ENCODE peak calls at places on chromosomes 13 and 19, in nine cellular contexts. G is upper lobe of right lung, Q is astrocyte of the spinal cord, R is body of pancreas, S is lower leg skin, F is A549, Y is kidney epithelial cell, M is kidney, J is fibroblast of the aortic adventitia. P is an unnamed sample.

GRCh38 chr13:59931621-59932020 is 232.1 kb downstream of the DIAPH3 start:
- DNase-seq in G (no peak), Q (no peak), R (no peak), S (no peak), F (no peak), Y (no peak), M (no peak), J (no peak), P (no peak)

GRCh38 chr13:95485045-95485517 is 67.4 kb upstream of the CLDN10 start:
- DNase-seq in G (no peak), Q (peak), R (no peak), S (no peak), F (peak), Y (no peak), M (no peak), J (no peak), P (peak)

GRCh38 chr19:19399733-19400438 is 5.6 kb upstream of the GATAD2A start:
- DNase-seq in G (no peak), Q (no peak), R (no peak), S (no peak), F (no peak), Y (no peak), M (peak), J (peak), P (no peak)

GRCh38 chr19:45097776-45098520 is 5.0 kb downstream of the PPP1R37 start:
- DNase-seq in G (peak), Q (peak), R (peak), S (peak), F (peak), Y (peak), M (peak), J (peak), P (peak)

GRCh38 chr19:8332976-8333770 is 9.9 kb downstream of the KANK3 start:
- DNase-seq in G (peak), Q (no peak), R (no peak), S (no peak), F (no peak), Y (no peak), M (no peak), J (no peak), P (no peak)

GRCh38 chr13:34620073-34620858 is 321.8 kb upstream of the NBEA start:
- DNase-seq in G (no peak), Q (no peak), R (no peak), S (no peak), F (no peak), Y (no peak), M (no peak), J (no peak), P (no peak)

GRCh38 chr13:110149036-110149435 is 157.9 kb downstream of the COL4A1 start:
- DNase-seq in G (no peak), Q (peak), R (no peak), S (no peak), F (no peak), Y (no peak), M (no peak), J (peak), P (no peak)

GRCh38 chr19:6833166-6833790 is 54.1 kb upstream of the ADGRE1 start:
- DNase-seq in G (no peak), Q (no peak), R (no peak), S (no peak), F (no peak), Y (no peak), M (no peak), J (no peak), P (no peak)

GRCh38 chr19:3250675-3251074 is 26.2 kb downstream of the CELF5 start:
- DNase-seq in G (no peak), Q (no peak), R (peak), S (no peak), F (peak), Y (no peak), M (no peak), J (peak), P (peak)

GRCh38 chr19:55559684-55560083 is 14.3 kb upstream of the SBK3 start:
- DNase-seq in G (no peak), Q (no peak), R (no peak), S (no peak), F (no peak), Y (no peak), M (no peak), J (no peak), P (no peak)

GRCh38 chr13:94419304-94419943 is 60.1 kb downstream of the DCT start:
- DNase-seq in G (no peak), Q (peak), R (no peak), S (no peak), F (no peak), Y (peak), M (no peak), J (peak), P (peak)

GRCh38 chr13:26050568-26051230 is 1.1 kb downstream of the SHISA2 start:
- DNase-seq in G (peak), Q (peak), R (peak), S (no peak), F (peak), Y (no peak), M (peak), J (no peak), P (no peak)

GRCh38 chr13:45833663-45834062 is 17.9 kb downstream of the SIAH3 start:
- DNase-seq in G (no peak), Q (peak), R (peak), S (no peak), F (no peak), Y (peak), M (no peak), J (peak), P (peak)

GRCh38 chr13:27605610-27606200 is 14.6 kb downstream of the LNX2 start:
- DNase-seq in G (no peak), Q (no peak), R (no peak), S (no peak), F (no peak), Y (no peak), M (no peak), J (peak), P (peak)

GRCh38 chr13:21060063-21060826 is 1.1 kb downstream of the LATS2 start:
- DNase-seq in G (peak), Q (peak), R (peak), S (no peak), F (peak), Y (no peak), M (peak), J (peak), P (peak)

GRCh38 chr13:20185657-20186056 is 7.1 kb downstream of the GJB2 start:
- DNase-seq in G (no peak), Q (no peak), R (no peak), S (no peak), F (no peak), Y (no peak), M (no peak), J (no peak), P (no peak)

GRCh38 chr19:2761876-2762782 is 20.9 kb downstream of the SGTA start:
- DNase-seq in G (no peak), Q (no peak), R (no peak), S (no peak), F (no peak), Y (no peak), M (no peak), J (no peak), P (no peak)

GRCh38 chr19:17358395-17358794 is 18.7 kb downstream of the PLVAP start:
- DNase-seq in G (no peak), Q (peak), R (no peak), S (peak), F (peak), Y (no peak), M (peak), J (no peak), P (no peak)

GRCh38 chr13:98351636-98352035 is 174.6 kb upstream of the RNF113B start:
- DNase-seq in G (no peak), Q (no peak), R (no peak), S (no peak), F (no peak), Y (no peak), M (no peak), J (no peak), P (no peak)

GRCh38 chr19:51796195-51796679 is 1.3 kb downstream of the FPR3 start:
- DNase-seq in G (no peak), Q (no peak), R (no peak), S (no peak), F (no peak), Y (no peak), M (no peak), J (no peak), P (no peak)

GRCh38 chr13:110236831-110237261 is 70.1 kb downstream of the COL4A1 start:
- DNase-seq in G (no peak), Q (no peak), R (no peak), S (no peak), F (no peak), Y (no peak), M (peak), J (no peak), P (no peak)

GRCh38 chr19:38596057-38596981 is 21.4 kb downstream of the MAP4K1 start:
- DNase-seq in G (peak), Q (peak), R (peak), S (no peak), F (peak), Y (no peak), M (no peak), J (no peak), P (no peak)

GRCh38 chr19:53813996-53814395 is 10.1 kb downstream of the NLRP12 start:
- DNase-seq in G (no peak), Q (no peak), R (no peak), S (no peak), F (no peak), Y (no peak), M (no peak), J (peak), P (no peak)

GRCh38 chr19:47512183-47512947 is 2.5 kb downstream of the NAPA start:
- DNase-seq in G (no peak), Q (no peak), R (peak), S (peak), F (peak), Y (peak), M (no peak), J (peak), P (peak)

GRCh38 chr19:10421981-10422461 is 1.7 kb downstream of the PDE4A start:
- DNase-seq in G (no peak), Q (no peak), R (no peak), S (no peak), F (no peak), Y (no peak), M (no peak), J (no peak), P (no peak)

GRCh38 chr19:7898967-7899366 is 4.7 kb upstream of the MAP2K7 start:
- DNase-seq in G (no peak), Q (no peak), R (no peak), S (no peak), F (no peak), Y (no peak), M (no peak), J (no peak), P (no peak)

GRCh38 chr13:101289764-101290163 is 126.5 kb downstream of the NALCN start:
- DNase-seq in G (no peak), Q (peak), R (peak), S (no peak), F (peak), Y (no peak), M (no peak), J (peak), P (peak)

GRCh38 chr19:38561053-38561606 is 56.6 kb downstream of the MAP4K1 start:
- DNase-seq in G (no peak), Q (no peak), R (no peak), S (no peak), F (no peak), Y (no peak), M (no peak), J (no peak), P (no peak)

GRCh38 chr13:45178349-45179142 is 22.3 kb downstream of the KCTD4 start:
- DNase-seq in G (no peak), Q (peak), R (no peak), S (no peak), F (peak), Y (peak), M (no peak), J (peak), P (peak)

GRCh38 chr13:25292301-25292700 is 5.0 kb upstream of the MTMR6 start:
- DNase-seq in G (no peak), Q (peak), R (no peak), S (peak), F (no peak), Y (peak), M (no peak), J (no peak), P (no peak)

GRCh38 chr13:76778906-76779305 is 107.3 kb downstream of the KCTD12 start:
- DNase-seq in G (no peak), Q (no peak), R (no peak), S (no peak), F (no peak), Y (no peak), M (no peak), J (peak), P (no peak)

GRCh38 chr19:4575978-4576933 is 16.8 kb upstream of the SEMA6B start:
- DNase-seq in G (peak), Q (peak), R (peak), S (peak), F (peak), Y (no peak), M (peak), J (peak), P (peak)

GRCh38 chr13:57114945-57115344 is 25.8 kb upstream of the PRR20A start:
- DNase-seq in G (no peak), Q (no peak), R (no peak), S (no peak), F (no peak), Y (no peak), M (no peak), J (no peak), P (no peak)

DNA sequence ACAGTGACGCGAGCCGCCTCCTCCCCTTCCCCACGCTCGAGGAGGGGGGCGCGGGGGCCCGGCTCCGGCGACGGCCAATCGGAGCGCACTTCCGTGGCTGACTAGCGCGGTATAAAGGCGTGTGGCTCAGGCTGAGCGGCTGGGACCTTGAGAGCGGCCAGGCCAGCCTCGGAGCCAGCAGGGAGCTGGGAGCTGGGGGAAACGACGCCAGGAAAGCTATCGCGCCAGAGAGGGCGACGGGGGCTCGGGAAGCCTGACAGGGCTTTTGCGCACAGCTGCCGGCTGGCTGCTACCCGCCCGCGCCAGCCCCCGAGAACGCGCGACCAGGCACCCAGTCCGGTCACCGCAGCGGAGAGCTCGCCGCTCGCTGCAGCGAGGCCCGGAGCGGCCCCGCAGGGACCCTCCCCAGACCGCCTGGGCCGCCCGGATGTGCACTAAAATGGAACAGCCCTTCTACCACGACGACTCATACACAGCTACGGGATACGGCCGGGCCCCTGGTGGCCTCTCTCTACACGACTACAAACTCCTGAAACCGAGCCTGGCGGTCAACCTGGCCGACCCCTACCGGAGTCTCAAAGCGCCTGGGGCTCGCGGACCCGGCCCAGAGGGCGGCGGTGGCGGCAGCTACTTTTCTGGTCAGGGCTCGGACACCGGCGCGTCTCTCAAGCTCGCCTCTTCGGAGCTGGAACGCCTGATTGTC is at the start of gene JUNB:
- DNase-seq in G (peak), Q (peak), R (peak), S (peak), F (peak), Y (no peak), M (peak), J (peak), P (peak)
- TF ChIP-seq CTCF in G (peak), Q (no peak), R (no peak), S (no peak), F (no peak), Y (no peak), M (no peak), J (no peak), P (peak)

DNA sequence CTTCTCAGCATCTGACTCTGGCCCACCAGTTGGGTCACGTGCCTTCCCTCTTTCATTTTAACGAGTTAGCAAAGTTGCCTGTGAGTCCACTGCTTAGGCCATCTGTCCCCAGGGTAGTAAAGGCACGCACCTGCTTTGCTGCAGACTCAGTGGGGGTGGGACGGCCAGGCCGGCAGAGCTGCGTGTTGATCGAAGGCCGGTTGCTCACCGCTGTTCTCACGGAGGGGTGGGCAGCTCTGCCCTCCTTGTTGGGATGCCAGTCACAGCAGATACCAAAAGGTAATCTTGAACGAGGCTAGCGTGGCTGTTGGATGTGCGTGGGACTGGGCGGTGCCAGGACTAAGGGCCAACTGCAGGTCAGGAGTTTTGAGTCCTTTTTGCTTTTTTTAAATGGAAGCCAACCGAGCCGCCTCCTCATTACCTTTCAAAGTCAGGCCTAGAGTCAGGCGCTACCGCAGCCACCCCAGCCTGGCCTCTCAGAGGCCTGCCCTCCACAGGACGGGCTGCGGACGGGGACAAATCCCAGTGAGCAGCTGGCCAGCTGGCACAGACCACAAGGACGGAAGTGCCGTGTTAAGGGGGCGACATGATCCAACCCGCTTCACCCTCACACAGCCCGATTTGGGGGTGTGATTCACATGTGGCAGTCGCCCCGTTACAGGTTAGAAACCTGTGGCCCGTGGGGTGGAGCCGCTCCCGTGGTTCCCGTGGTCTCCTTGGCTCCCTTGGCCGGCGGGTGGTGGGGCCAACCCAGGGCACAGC is 20.6 kb downstream of the ADPRHL1 start:
- DNase-seq in G (no peak), Q (no peak), R (no peak), S (no peak), F (no peak), Y (no peak), M (no peak), J (no peak), P (no peak)
- H3K4me3 ChIP-seq in G (no peak), Q (no peak), R (no peak), S (no peak), F (no peak), Y (no peak), M (no peak), J (no peak), P (no peak)

DNA sequence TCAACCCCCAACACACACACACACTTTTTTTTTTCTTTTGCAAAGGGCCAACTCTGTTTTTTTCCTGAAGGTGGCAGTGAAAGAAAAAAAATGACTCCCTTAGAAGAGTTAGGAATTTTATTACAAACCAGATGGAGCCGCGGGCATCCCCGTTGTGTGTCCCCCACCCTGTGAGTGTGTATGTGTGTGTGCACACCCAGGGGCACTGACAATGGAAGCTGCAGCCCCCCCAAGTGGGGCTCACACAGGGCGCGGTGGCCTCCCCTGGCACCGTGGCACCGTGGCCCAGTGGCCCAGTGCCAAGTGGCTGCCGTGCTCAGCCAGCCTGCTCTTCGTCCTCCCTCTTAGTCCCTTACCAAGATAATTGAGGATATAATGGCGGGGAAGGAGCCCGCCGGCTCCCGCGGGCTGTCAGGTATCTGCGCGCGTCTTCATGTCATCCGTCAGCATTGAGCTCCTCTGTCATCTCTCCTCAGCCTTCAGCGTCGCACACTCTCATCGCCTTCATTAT is 314.1 kb downstream of the ZNF536 start:
- DNase-seq in G (no peak), Q (peak), R (no peak), S (no peak), F (no peak), Y (no peak), M (peak), J (peak), P (no peak)
- TF ChIP-seq CTCF in G (peak), Q (peak), R (no peak), S (no peak), F (peak), Y (no peak), M (no peak), J (no peak), P (peak)

GRCh38 chr19:49363265-49364082 is at the start of gene DKKL1:
- DNase-seq in G (peak), Q (peak), R (peak), S (peak), F (peak), Y (peak), M (peak), J (peak), P (peak)
- H3K4me3 ChIP-seq in G (peak), Q (peak), R (no peak), S (no peak), F (peak), Y (peak), M (peak), J (peak), P (peak)

DNA sequence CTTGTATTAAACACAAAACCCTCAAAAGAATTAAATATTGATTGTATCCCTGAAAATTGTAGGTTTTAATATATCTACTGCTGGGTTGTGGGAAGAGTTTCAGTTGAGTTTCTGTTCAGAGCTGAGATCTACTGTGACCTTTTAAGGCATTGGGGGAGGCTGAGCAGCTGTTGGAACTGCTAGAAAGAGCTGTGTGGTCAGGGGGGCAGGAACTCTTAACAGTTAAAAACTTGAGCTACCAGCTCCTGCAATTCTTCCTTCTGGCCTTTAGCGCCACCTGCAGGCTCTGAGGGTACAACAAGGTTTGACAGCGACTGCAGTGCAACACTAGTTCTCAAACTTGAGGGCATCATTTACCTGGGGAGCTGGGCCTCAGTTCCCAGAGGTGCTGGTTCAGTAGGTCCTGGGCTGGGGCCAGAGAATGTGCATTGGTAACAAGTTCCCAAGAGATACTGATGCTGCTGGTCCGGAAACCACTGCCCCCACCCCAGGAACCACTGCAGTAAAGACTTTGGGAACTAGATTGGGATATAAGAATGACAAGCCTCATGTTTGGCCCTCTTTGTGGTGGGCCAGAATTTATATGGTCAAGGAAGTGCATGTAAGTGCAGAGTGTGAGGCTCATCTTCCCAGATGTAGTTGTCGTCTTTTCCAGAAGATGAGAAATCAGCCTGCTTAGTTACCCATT is 2.5 kb downstream of the RNASEH2B start:
- DNase-seq in G (peak), Q (peak), R (peak), S (peak), F (peak), Y (peak), M (peak), J (peak), P (peak)
- TF ChIP-seq CTCF in G (peak), Q (peak), R (peak), S (no peak), F (peak), Y (peak), M (peak), J (peak), P (peak)

GRCh38 chr19:13055213-13056051 is 47.2 kb downstream of the LYL1 start:
- DNase-seq in G (peak), Q (peak), R (peak), S (peak), F (no peak), Y (no peak), M (peak), J (peak), P (peak)
- H3K4me3 ChIP-seq in G (peak), Q (peak), R (no peak), S (no peak), F (no peak), Y (no peak), M (no peak), J (peak), P (peak)

P was measured in fibroblast of villous mesenchyme.